ENCODE peak calls at places on chromosomes 13 and 19, in six cellular contexts. Y is H1, Q is K562, D is HepG2, V is GM12878, O is SK-N-SH. E is an unnamed sample.

GRCh38 chr19:33771308-33772101 is 25.2 kb upstream of the KCTD15 start:
- DNase-seq in Q (peak; percentile 86), D (peak; percentile 50), O (peak; percentile 92), Y (peak; percentile 89), V (no peak), E (peak; percentile 68)

GRCh38 chr13:104043184-104043583 is 977.0 kb upstream of the SLC10A2 start:
- DNase-seq in D (no peak), V (no peak), O (no peak), Q (no peak), Y (no peak), E (no peak)

GRCh38 chr13:40024578-40024952 is 369.1 kb downstream of the COG6 start:
- DNase-seq in V (no peak), Q (no peak), Y (no peak), O (no peak), D (no peak), E (no peak)

GRCh38 chr13:27774651-27775050 is 17.6 kb upstream of the GSX1 start:
- DNase-seq in D (no peak), V (no peak), Y (no peak), O (no peak), Q (no peak), E (no peak)

GRCh38 chr19:47363758-47364529 is 14.8 kb downstream of the DHX34 start:
- DNase-seq in Y (no peak), V (no peak), O (peak; percentile 29), Q (no peak), D (no peak), E (no peak)

GRCh38 chr13:30355405-30355741 is 48.0 kb upstream of the KATNAL1 start:
- DNase-seq in Y (peak; percentile 60), V (no peak), D (peak; percentile 49), Q (peak; percentile 51), O (peak; percentile 51), E (no peak)

GRCh38 chr13:19782049-19782726 is 557 bp downstream of the PSPC1 start:
- DNase-seq in D (no peak), Y (peak; percentile 57), Q (peak; percentile 9), V (no peak), O (peak; percentile 71), E (peak; percentile 47)

GRCh38 chr19:20612711-20613316 is 47.2 kb upstream of the ZNF737 start:
- DNase-seq in Y (no peak), O (no peak), Q (no peak), D (no peak), V (no peak), E (no peak)

GRCh38 chr13:51158923-51159322 is 47.8 kb upstream of the C13orf42 start:
- DNase-seq in O (no peak), V (no peak), D (no peak), Y (peak; percentile 30), Q (no peak), E (no peak)

GRCh38 chr19:17865364-17866311 is 5.9 kb downstream of the RPL18A start:
- DNase-seq in V (no peak), O (peak; percentile 32), Q (peak; percentile 37), Y (peak; percentile 59), D (no peak), E (no peak)

GRCh38 chr19:46408611-46409039 is 4.7 kb downstream of the CCDC8 start:
- DNase-seq in O (no peak), Q (no peak), V (no peak), D (peak; percentile 25), Y (no peak), E (no peak)

GRCh38 chr13:76153239-76153638 is 517.1 kb downstream of the LMO7 start:
- DNase-seq in O (no peak), V (no peak), D (no peak), Y (no peak), Q (no peak), E (no peak)

GRCh38 chr13:50345804-50346203 is 330.6 kb downstream of the KCNRG start:
- DNase-seq in O (no peak), V (no peak), Y (no peak), D (no peak), Q (no peak), E (no peak)

DNA sequence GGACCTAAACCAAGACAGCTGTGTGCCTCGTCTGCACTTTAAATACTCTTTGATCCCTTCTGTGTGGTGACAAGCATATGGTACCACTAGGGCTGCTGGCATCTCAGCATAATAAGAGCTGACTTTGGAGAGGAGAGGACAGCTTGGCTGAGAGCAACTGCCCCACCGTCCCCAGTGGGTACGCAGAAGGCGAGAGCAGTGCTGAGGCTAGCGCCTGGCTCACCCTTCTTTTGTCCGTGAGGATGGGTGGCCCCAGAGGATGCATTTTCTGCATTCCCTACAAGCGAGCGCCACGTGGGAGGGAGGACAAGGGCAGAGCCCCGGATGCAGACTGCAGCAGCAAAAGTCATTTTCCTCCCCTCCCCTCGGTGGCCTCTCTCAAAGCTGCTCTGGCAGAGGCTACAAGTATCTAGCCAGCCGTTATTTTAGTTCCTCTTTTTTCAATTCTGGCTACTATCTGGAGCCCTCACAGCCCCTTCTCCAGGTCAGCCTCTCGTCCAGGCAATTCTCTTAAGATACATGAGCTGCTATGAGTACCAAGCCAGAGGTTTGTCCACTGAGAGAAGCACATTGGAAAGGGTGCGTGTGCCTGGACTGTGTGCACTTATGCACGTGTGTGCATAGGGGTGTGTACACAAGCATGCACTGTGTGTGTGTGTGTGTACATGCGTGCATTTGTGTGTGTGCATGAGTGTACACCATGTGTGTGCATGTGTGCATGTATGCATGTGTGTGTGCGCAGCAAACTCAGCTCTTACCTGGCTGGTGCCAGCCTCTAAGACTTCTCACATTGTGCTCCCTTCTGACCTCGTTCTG is 51.3 kb downstream of the RAB20 start:
- DNase-seq in V (no peak), O (no peak), Y (no peak), D (no peak), Q (peak; percentile 36), E (peak; percentile 55)
- TF ChIP-seq GABPA in V (no peak), O (no peak), Y (no peak), D (no peak), Q (no peak), E (no peak)

DNA sequence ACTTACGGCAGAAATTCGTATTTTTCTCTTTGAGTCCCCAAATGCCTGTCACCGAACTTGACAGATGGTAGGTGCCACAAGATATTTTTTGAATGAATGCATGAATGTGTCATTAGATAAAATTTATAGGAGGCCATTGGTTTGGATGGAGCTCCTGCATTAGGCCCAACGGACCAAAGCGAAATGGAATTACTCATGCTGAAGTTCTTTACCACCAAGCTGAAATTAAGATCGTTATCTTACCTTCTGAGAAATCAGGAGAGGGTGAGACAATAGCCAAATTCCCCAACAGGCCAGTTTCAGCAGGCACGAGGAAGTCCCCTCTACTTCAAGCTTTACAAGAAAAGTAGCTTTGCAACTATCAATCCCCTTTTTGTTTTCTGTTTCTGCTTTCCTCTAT is 452.5 kb upstream of the ARGLU1 start:
- DNase-seq in D (no peak), Q (no peak), V (no peak), O (no peak), Y (no peak), E (no peak)
- TF ChIP-seq GABPA in D (no peak), Q (no peak), V (no peak), O (no peak), Y (no peak), E (no peak)

GRCh38 chr13:21074601-21075302 is 13.4 kb upstream of the LATS2 start:
- DNase-seq in Y (peak; percentile 46), V (no peak), D (no peak), Q (no peak), O (no peak), E (no peak)

GRCh38 chr13:21075303-21076264 is 14.2 kb upstream of the LATS2 start:
- DNase-seq in D (no peak), V (no peak), Y (peak; percentile 82), Q (no peak), O (peak; percentile 48), E (no peak)

GRCh38 chr13:21069561-21070004 is 8.2 kb upstream of the LATS2 start:
- DNase-seq in V (no peak), Y (no peak), D (peak; percentile 63), O (no peak), Q (no peak), E (peak; percentile 29)

GRCh38 chr13:21071015-21071414 is 9.6 kb upstream of the LATS2 start:
- DNase-seq in Q (no peak), O (no peak), Y (no peak), D (no peak), V (no peak), E (no peak)

GRCh38 chr13:21071894-21072293 is 10.5 kb upstream of the LATS2 start:
- DNase-seq in O (no peak), Y (no peak), Q (no peak), D (no peak), V (no peak), E (no peak)
- TF ChIP-seq GABPA in O (no peak), Y (no peak), Q (no peak), D (no peak), V (no peak), E (no peak)

GRCh38 chr19:4369888-4370260 is 26.5 kb downstream of the MPND start:
- DNase-seq in Y (peak; percentile 74), Q (no peak), O (no peak), V (no peak), D (no peak), E (peak; percentile 75)
- TF ChIP-seq GABPA in Y (peak; percentile 57), Q (no peak), O (no peak), V (no peak), D (no peak), E (no peak)

DNA sequence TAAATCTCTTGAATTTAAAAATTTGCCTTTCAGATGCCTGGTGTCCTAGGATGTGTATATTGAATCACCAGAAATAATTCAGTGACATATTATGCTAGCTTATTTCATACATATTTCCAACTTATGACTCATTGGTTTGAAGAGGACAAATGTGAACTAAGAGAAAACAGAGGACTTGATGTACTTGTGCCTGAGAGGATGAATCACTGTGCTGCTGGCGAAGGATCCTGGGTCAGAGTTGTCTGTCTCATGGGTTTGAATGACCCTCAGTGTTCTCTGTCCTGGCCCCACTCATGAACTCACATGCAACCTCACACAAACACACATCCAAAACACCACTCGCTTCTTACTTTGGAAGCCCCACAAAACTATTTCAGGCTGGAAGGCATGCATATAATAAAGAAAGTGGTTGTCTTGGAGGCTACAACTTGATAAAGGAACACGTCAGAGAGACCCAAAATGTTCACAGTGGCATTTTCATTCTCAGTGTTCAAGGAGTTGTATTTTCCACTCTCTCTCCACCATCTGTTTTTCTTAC is 129.0 kb upstream of the SPRY2 start:
- DNase-seq in Y (no peak), D (no peak), V (no peak), Q (no peak), O (no peak), E (peak; percentile 35)
- TF ChIP-seq GABPA in Y (no peak), D (no peak), V (no peak), Q (no peak), O (no peak), E (no peak)

DNA sequence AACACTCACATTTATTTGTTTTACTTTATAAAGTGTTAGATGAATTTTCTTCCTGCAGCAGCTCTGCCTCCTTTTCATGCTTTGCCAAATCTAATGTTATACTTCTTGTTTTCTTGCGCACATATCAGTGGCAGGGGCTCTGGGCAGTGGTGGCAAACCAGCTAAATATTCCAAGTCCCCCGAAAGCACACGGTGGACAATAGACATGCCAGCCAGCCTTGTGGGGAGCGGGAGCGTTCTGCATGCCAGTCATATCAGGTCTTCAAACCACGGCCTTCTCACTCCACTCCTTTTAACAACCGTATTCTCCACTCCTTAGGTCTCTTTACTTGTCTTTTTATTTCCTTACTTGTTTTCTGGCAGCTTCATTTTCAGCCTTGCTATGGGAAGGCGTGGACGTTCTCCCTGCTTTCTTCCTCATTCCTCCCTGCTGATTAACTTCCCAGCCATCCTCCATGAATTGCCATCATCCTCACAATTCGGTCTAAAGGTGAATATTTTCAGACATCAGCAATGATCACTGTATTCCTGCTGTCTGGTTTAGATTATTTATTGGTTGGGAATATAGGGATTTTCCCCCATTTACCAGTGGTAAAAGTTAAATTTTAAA is 77.1 kb upstream of the WASF3 start:
- DNase-seq in D (no peak), Y (no peak), O (no peak), V (no peak), Q (no peak), E (no peak)
- TF ChIP-seq GABPA in D (no peak), Y (no peak), O (no peak), V (no peak), Q (no peak), E (no peak)